ENCODE peak calls at places on chromosomes 16 and 17, in six cellular contexts. L is H9, O is IMR-90, G is mesenchymal stem cell, P is neuronal stem cell, Q is H1. E is an unnamed sample.

GRCh38 chr17:18101828-18102227 is 6.7 kb upstream of the MYO15A start:
- DNase-seq in G (no peak), P (no peak), O (no peak), Q (no peak), L (no peak), E (no peak)

GRCh38 chr16:84739349-84740124 is 39.7 kb downstream of the USP10 start:
- DNase-seq in P (no peak), L (no peak), Q (no peak), G (peak; percentile 98), O (peak; percentile 97), E (no peak)

GRCh38 chr17:80512233-80512632 is 32.4 kb upstream of the RPTOR start:
- DNase-seq in P (no peak), Q (no peak), L (no peak), G (peak; percentile 14), O (peak; percentile 79), E (peak; percentile 21)

GRCh38 chr17:70168979-70169706 is at the start of gene KCNJ2:
- DNase-seq in P (peak; percentile 82), L (peak; percentile 95), G (peak; percentile 86), Q (peak; percentile 88), O (peak; percentile 79), E (peak; percentile 86)

GRCh38 chr16:4580245-4580644 is 24.1 kb downstream of the C16orf96 start:
- DNase-seq in O (no peak), L (no peak), P (no peak), G (no peak), Q (no peak), E (no peak)

GRCh38 chr17:20116683-20117309 is 107.6 kb downstream of the SPECC1 start:
- DNase-seq in P (peak; percentile 64), G (peak; percentile 64), Q (no peak), O (peak; percentile 41), L (peak; percentile 61), E (peak; percentile 79)

GRCh38 chr16:14232106-14232890 is 161.2 kb downstream of the MRTFB start:
- DNase-seq in L (no peak), P (no peak), O (peak; percentile 72), Q (no peak), G (peak; percentile 16), E (no peak)

GRCh38 chr17:40614431-40615294 is 33.0 kb downstream of the SMARCE1 start:
- DNase-seq in L (no peak), Q (no peak), P (no peak), O (no peak), G (no peak), E (no peak)

GRCh38 chr17:15999974-16000827 is 577 bp downstream of the TTC19 start:
- DNase-seq in G (peak; percentile 55), O (peak; percentile 22), P (no peak), L (no peak), Q (no peak), E (peak; percentile 61)

GRCh38 chr17:48036693-48037035 is 933 bp downstream of the COPZ2 start:
- DNase-seq in O (no peak), L (no peak), Q (no peak), P (no peak), G (no peak), E (no peak)

GRCh38 chr17:81412490-81413093 is 17.3 kb downstream of the BAHCC1 start:
- DNase-seq in L (no peak), O (peak; percentile 76), P (no peak), Q (no peak), G (peak; percentile 51), E (no peak)

GRCh38 chr16:47431960-47432359 is 28.9 kb downstream of the ITFG1 start:
- DNase-seq in Q (no peak), L (no peak), G (no peak), O (no peak), P (no peak), E (no peak)

GRCh38 chr17:41555105-41555887 is 16.6 kb downstream of the KRT9 start:
- DNase-seq in G (no peak), P (no peak), Q (no peak), O (no peak), L (no peak), E (no peak)

GRCh38 chr16:64397945-64398508 is 723.8 kb downstream of the CDH11 start:
- DNase-seq in O (peak; percentile 41), Q (no peak), L (no peak), G (no peak), P (no peak), E (no peak)

GRCh38 chr17:68908045-68908444 is 47.1 kb downstream of the ABCA8 start:
- DNase-seq in Q (no peak), P (no peak), L (no peak), O (no peak), G (no peak), E (no peak)

GRCh38 chr16:57606847-57607501 is 21.5 kb upstream of the ADGRG1 start:
- DNase-seq in O (no peak), L (no peak), G (no peak), P (no peak), Q (no peak), E (peak; percentile 97)

GRCh38 chr17:68318103-68318991 is 27.1 kb downstream of the ARSG start:
- DNase-seq in L (no peak), P (no peak), Q (no peak), G (peak; percentile 94), O (peak; percentile 65), E (peak; percentile 73)

GRCh38 chr17:51653902-51654301 is 393.6 kb downstream of the UTP18 start:
- DNase-seq in O (no peak), P (no peak), L (peak; percentile 67), Q (no peak), G (no peak), E (no peak)

GRCh38 chr16:2987854-2988253 is 7.6 kb upstream of the PKMYT1 start:
- DNase-seq in L (no peak), P (no peak), O (no peak), Q (no peak), G (no peak), E (no peak)

GRCh38 chr17:65697661-65698060 is 136.2 kb upstream of the AXIN2 start:
- DNase-seq in L (no peak), O (no peak), G (no peak), Q (no peak), P (no peak), E (no peak)

GRCh38 chr17:57653279-57653678 is 91.8 kb downstream of the CCDC182 start:
- DNase-seq in G (no peak), L (no peak), Q (no peak), O (no peak), P (no peak), E (no peak)

GRCh38 chr16:1159973-1160772 is 7.3 kb downstream of the CACNA1H start:
- DNase-seq in Q (no peak), G (no peak), L (no peak), O (no peak), P (no peak), E (no peak)

GRCh38 chr17:57582881-57583756 is 162.0 kb downstream of the CCDC182 start:
- DNase-seq in Q (no peak), O (no peak), P (no peak), L (no peak), G (no peak), E (peak; percentile 85)

GRCh38 chr17:49190932-49191331 is 19.4 kb downstream of the GNGT2 start:
- DNase-seq in Q (no peak), P (no peak), L (no peak), O (no peak), G (no peak), E (no peak)

GRCh38 chr17:49194297-49194607 is 16.1 kb downstream of the GNGT2 start:
- DNase-seq in O (no peak), L (no peak), P (no peak), G (no peak), Q (no peak), E (no peak)

GRCh38 chr17:49191407-49191916 is 18.9 kb downstream of the GNGT2 start:
- DNase-seq in O (no peak), P (no peak), Q (no peak), G (no peak), L (no peak), E (no peak)

GRCh38 chr17:49193513-49194296 is 16.7 kb downstream of the GNGT2 start:
- DNase-seq in L (peak; percentile 79), P (peak; percentile 52), G (peak; percentile 85), O (peak; percentile 51), Q (peak; percentile 72), E (peak; percentile 51)

DNA sequence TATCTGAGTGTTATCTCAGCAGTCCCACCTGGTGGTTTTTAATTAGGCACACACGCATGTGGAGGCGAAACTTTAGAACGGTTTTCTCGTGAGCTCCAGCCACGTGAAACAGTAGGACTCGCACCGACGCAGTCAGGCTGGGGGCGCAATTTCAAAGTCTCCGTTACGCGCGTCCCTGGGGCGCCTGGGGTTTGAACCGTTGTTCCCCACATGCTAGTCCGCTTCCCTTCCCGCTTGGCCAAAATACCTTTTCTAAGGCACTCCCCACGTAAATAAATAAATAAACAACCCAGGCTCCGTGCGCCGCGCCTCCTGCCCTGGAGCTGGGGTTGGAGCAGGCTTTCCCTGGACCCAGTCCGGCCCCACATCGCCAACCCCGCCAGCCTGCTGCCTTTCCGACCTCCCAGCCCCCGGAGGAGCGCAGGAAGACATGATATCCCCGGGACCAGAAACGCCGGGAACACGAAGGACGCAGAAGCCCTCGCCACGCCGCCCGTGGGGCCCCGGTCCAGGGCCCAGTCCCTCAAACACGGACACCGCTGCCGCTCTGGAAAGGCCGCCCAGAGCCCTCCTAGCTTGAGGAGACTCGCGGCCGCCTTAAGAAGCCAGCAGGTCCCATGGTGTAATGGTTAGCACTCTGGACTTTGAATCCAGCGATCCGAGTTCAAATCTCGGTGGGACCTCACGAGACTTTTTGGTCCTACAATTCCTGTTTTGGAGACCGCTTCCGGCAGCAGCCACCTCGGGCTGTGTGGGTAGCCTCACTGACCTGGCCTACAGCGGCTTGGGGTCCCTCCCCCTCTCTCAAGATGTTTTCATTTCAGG is 18.2 kb downstream of the GNGT2 start:
- DNase-seq in Q (peak; percentile 99), G (peak; percentile 88), P (peak; percentile 90), O (peak; percentile 77), L (peak; percentile 97), E (peak; percentile 97)
- H3K18ac ChIP-seq in Q (peak overlapping the region; percentile 96), G (peak overlapping the region; percentile 98), P (peak overlapping the region; percentile 100), O (peak overlapping the region; percentile 33), L (peak overlapping the region; percentile 97), E (no peak overlapping the region)

GRCh38 chr17:61534414-61534813 is 56.6 kb downstream of the NACA2 start:
- DNase-seq in Q (no peak), G (no peak), L (no peak), P (no peak), O (no peak), E (no peak)
- H4K91ac ChIP-seq in Q (no peak overlapping the region), G (no peak overlapping the region), L (no peak overlapping the region), P (no peak overlapping the region), O (no peak overlapping the region), E (no peak overlapping the region)

GRCh38 chr17:10156082-10156445 is 42.3 kb downstream of the GAS7 start:
- DNase-seq in P (no peak), G (no peak), O (no peak), Q (no peak), L (no peak), E (no peak)
- H3K18ac ChIP-seq in P (no peak overlapping the region), G (peak overlapping the region; percentile 40), O (no peak overlapping the region), Q (no peak overlapping the region), L (no peak overlapping the region), E (no peak overlapping the region)

GRCh38 chr17:64205804-64206203 is 57.3 kb downstream of the TEX2 start:
- DNase-seq in L (no peak), P (no peak), O (peak; percentile 63), Q (no peak), G (no peak), E (no peak)

GRCh38 chr17:64212122-64212521 is 50.9 kb downstream of the TEX2 start:
- DNase-seq in Q (no peak), O (peak; percentile 82), P (no peak), G (peak; percentile 89), L (no peak), E (no peak)

GRCh38 chr17:64213995-64214507 is 49.0 kb downstream of the TEX2 start:
- DNase-seq in O (no peak), G (no peak), Q (no peak), L (no peak), P (no peak), E (no peak)

GRCh38 chr17:64209983-64210382 is 53.1 kb downstream of the TEX2 start:
- DNase-seq in P (no peak), Q (no peak), O (no peak), L (peak; percentile 19), G (no peak), E (no peak)

GRCh38 chr17:64209356-64209941 is 53.6 kb downstream of the TEX2 start:
- DNase-seq in L (peak; percentile 18), Q (no peak), O (no peak), P (no peak), G (no peak), E (no peak)
- H4K91ac ChIP-seq in L (no peak overlapping the region), Q (no peak overlapping the region), O (no peak overlapping the region), P (no peak overlapping the region), G (no peak overlapping the region), E (no peak overlapping the region)